ENCODE peak calls at places on chromosomes 12 and 14, in eight cellular contexts. X, R, P, U, Y, M, Q and V are unnamed samples.

GRCh38 chr12:131749618-131750315 is 38.9 kb downstream of the SFSWAP start:
- DNase-seq in X (no peak), R (no peak), P (no peak), U (no peak), Y (no peak), M (no peak), Q (no peak), V (no peak)

GRCh38 chr12:130916251-130916911 is 37.3 kb upstream of the ADGRD1 start:
- DNase-seq in X (peak), R (no peak), P (peak), U (no peak), Y (peak), M (peak), Q (peak), V (no peak)

GRCh38 chr12:111454311-111454710 is 48.6 kb downstream of the SH2B3 start:
- DNase-seq in X (no peak), R (no peak), P (peak), U (no peak), Y (no peak), M (no peak), Q (no peak), V (no peak)

GRCh38 chr14:22472466-22472865 is 116.6 kb downstream of the DAD1 start:
- DNase-seq in X (no peak), R (no peak), P (no peak), U (no peak), Y (no peak), M (no peak), Q (no peak), V (no peak)

GRCh38 chr12:118103601-118104382 is at the start of gene VSIG10:
- DNase-seq in X (peak), R (peak), P (peak), U (peak), Y (peak), M (peak), Q (peak), V (peak)

GRCh38 chr14:104967414-104968152 is 10.6 kb downstream of the AHNAK2 start:
- DNase-seq in X (peak), R (no peak), P (peak), U (no peak), Y (peak), M (peak), Q (peak), V (peak)

GRCh38 chr12:122836027-122836921 is 1.0 kb downstream of the HIP1R start:
- DNase-seq in X (no peak), R (no peak), P (no peak), U (no peak), Y (no peak), M (peak), Q (peak), V (peak)

GRCh38 chr12:52091061-52091460 is 11.6 kb downstream of the SMIM41 start:
- DNase-seq in X (no peak), R (no peak), P (no peak), U (no peak), Y (no peak), M (no peak), Q (no peak), V (no peak)

GRCh38 chr12:68259318-68259940 is 6.0 kb upstream of the IL22 start:
- DNase-seq in X (no peak), R (no peak), P (peak), U (peak), Y (no peak), M (peak), Q (peak), V (no peak)

GRCh38 chr14:75884198-75884611 is 97.6 kb downstream of the TGFB3 start:
- DNase-seq in X (no peak), R (peak), P (peak), U (peak), Y (no peak), M (peak), Q (peak), V (no peak)

GRCh38 chr12:106019130-106019529 is 119.6 kb downstream of the NUAK1 start:
- DNase-seq in X (no peak), R (no peak), P (no peak), U (no peak), Y (no peak), M (no peak), Q (no peak), V (no peak)

GRCh38 chr12:68400231-68400829 is 68.2 kb upstream of the MDM1 start:
- DNase-seq in X (no peak), R (no peak), P (no peak), U (no peak), Y (no peak), M (no peak), Q (no peak), V (no peak)

GRCh38 chr14:104357689-104358527 is 219.5 kb downstream of the KIF26A start:
- DNase-seq in X (peak), R (no peak), P (no peak), U (no peak), Y (peak), M (no peak), Q (no peak), V (no peak)

GRCh38 chr12:68364893-68365725 is 32.9 kb upstream of the MDM1 start:
- DNase-seq in X (peak), R (peak), P (peak), U (peak), Y (peak), M (peak), Q (peak), V (peak)

GRCh38 chr12:53289891-53290290 is 5.5 kb upstream of the PFDN5 start:
- DNase-seq in X (no peak), R (no peak), P (no peak), U (peak), Y (no peak), M (peak), Q (peak), V (no peak)

GRCh38 chr14:60981626-60982455 is 796 bp downstream of the SLC38A6 start:
- DNase-seq in X (no peak), R (peak), P (peak), U (peak), Y (no peak), M (peak), Q (peak), V (no peak)

GRCh38 chr14:29521526-29522137 is 406.0 kb downstream of the PRKD1 start:
- DNase-seq in X (no peak), R (no peak), P (peak), U (peak), Y (no peak), M (peak), Q (peak), V (peak)

GRCh38 chr14:104138891-104139459 is 588 bp downstream of the KIF26A start:
- DNase-seq in X (peak), R (no peak), P (peak), U (no peak), Y (peak), M (peak), Q (no peak), V (no peak)

GRCh38 chr12:52670961-52671360 is 9.2 kb downstream of the KRT1 start:
- DNase-seq in X (no peak), R (no peak), P (no peak), U (no peak), Y (no peak), M (no peak), Q (no peak), V (no peak)

GRCh38 chr12:1500095-1500801 is 94.1 kb downstream of the FBXL14 start:
- DNase-seq in X (peak), R (peak), P (peak), U (peak), Y (no peak), M (peak), Q (peak), V (no peak)

GRCh38 chr12:15689751-15690191 is 99.4 kb downstream of the EPS8 start:
- DNase-seq in X (no peak), R (no peak), P (peak), U (no peak), Y (no peak), M (peak), Q (no peak), V (no peak)

GRCh38 chr12:51631591-51631990 is 40.6 kb downstream of the SCN8A start:
- DNase-seq in X (no peak), R (no peak), P (peak), U (peak), Y (no peak), M (peak), Q (peak), V (peak)

GRCh38 chr12:104603545-104603973 is 146.8 kb downstream of the CHST11 start:
- DNase-seq in X (no peak), R (no peak), P (no peak), U (peak), Y (no peak), M (peak), Q (peak), V (no peak)

DNA sequence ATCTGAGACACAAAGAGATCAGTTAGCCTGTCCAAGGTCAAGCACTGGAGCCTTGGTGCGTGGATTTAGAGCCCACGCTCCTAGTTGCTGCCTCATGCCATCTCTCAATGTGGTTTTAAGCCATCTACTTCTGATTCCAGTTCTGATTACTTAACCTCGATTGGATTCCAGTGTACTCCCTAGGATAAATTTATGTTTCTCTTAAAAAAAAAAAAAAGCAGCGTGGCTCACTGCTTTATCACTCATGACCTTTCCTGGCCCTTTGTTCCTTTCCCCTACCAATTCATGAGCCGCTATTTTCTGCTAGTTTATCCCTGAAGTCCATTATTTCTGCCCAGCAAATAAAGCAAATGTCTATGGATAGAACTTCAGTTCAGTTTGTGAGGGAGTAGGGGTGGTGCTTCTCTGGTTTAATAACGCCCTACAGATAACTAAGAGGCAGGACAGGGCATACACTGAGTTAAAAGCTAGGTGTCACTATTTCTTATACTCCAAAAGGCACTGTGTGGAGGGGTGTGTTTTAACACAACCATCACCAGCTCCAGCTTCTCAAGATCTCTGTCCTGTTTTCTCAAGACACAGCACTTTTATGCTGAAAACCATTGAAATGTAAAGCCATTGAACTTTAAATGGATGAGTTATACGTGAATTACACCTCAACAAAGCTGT is 9.8 kb upstream of the PARP11 start:
- DNase-seq in X (no peak), R (no peak), P (peak), U (no peak), Y (no peak), M (peak), Q (peak), V (no peak)
- TF ChIP-seq CTCF in X (peak), R (peak), P (peak), U (peak), Y (peak), M (peak), Q (peak), V (no peak)

DNA sequence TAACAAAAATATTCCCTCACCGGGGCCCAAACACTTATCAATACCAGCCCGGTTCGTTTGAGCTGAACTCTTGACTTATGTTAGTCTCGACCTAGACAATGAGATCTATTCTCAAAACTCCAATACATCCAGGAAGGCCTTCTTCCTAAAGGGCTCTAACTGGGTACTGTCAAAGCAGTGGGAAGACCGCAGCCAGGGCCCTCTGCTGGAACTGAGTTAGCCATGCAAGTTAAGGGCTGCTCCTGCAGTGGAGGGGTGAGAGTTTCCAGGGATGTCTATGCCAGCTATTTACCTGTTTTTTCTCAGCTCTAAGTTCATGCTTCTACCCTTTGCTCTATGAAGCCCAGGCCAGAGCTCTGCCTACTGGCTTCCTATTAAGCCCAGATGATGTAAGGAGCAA is 348.8 kb downstream of the GXYLT1 start:
- DNase-seq in X (no peak), R (no peak), P (no peak), U (no peak), Y (no peak), M (no peak), Q (no peak), V (no peak)
- TF ChIP-seq CTCF in X (no peak), R (no peak), P (no peak), U (no peak), Y (no peak), M (no peak), Q (no peak), V (no peak)

GRCh38 chr12:108185002-108185401 is 55.9 kb downstream of the WSCD2 start:
- DNase-seq in X (no peak), R (no peak), P (no peak), U (no peak), Y (no peak), M (no peak), Q (no peak), V (no peak)
- TF ChIP-seq CTCF in X (no peak), R (no peak), P (no peak), U (no peak), Y (no peak), M (no peak), Q (no peak), V (no peak)

GRCh38 chr12:20194171-20194570 is 174.2 kb upstream of the PDE3A start:
- DNase-seq in X (no peak), R (no peak), P (peak), U (no peak), Y (no peak), M (peak), Q (peak), V (peak)

GRCh38 chr12:20201733-20202132 is 166.6 kb upstream of the PDE3A start:
- DNase-seq in X (no peak), R (no peak), P (no peak), U (no peak), Y (no peak), M (no peak), Q (no peak), V (no peak)

GRCh38 chr12:20196767-20197166 is 171.6 kb upstream of the PDE3A start:
- DNase-seq in X (no peak), R (no peak), P (no peak), U (no peak), Y (no peak), M (no peak), Q (no peak), V (no peak)

DNA sequence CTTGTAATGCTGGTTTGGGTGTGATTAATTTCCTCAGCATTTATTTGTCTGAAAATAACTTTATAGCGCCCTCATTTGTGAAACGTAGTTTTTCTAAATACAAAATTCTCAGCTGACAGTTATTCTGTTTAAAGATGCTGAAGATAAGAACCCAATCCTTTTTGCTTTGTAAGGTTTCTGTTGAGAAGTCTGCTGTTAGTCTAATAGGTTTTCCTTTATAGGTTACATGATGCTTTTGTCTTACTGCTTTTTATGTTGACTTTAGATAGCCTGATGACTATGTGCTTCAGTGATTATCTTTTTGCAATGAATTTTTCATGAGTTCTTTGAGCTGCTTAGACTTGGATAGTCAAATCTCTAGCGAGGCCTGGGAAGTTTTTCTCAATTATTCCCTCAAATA is 168.6 kb upstream of the PDE3A start:
- DNase-seq in X (no peak), R (no peak), P (no peak), U (no peak), Y (no peak), M (no peak), Q (no peak), V (no peak)
- TF ChIP-seq CTCF in X (no peak), R (no peak), P (no peak), U (no peak), Y (no peak), M (no peak), Q (no peak), V (no peak)

DNA sequence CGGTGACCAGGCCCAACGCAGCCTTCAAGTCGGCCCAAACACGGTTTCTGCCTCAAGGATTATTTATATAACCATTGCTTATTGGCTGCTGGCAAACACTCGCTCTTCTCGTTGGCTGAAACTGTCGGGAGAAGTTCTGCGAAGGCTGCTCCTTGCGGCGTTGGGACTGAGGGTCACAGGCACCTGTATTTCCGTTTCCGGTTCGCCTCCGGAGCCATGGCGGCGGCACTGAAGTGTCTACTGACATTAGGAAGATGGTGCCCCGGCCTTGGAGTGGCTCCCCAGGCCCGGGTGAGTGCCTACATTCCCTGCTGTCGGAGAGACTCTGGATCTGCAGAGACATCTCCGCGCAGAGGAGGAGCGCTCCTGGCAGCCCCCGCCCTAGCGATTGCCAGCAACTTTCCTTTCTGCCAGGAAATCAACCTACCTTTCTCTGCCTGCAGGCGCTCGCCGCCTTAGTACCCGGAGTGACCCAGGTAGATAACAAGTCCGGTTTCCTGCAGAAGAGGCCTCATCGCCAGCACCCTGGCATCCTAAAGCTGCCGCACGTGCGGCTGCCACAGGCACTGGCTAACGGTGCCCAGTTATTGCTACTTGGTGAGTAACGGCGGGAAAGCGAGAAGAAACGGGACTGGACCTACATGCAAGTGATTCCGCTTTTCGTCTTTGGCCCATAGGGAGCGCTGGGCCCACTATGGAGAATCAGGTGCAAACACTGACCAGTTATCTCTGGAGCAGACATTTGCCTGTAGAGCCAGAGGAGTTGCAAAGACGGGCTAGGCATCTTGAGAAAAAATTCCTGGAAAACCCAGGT is at the start of gene METTL17:
- DNase-seq in X (peak), R (peak), P (peak), U (peak), Y (peak), M (peak), Q (peak), V (peak)
- TF ChIP-seq CTCF in X (no peak), R (peak), P (peak), U (peak), Y (no peak), M (peak), Q (peak), V (no peak)